ENCODE peak calls at places on chromosomes 12 and 14, in seven cellular contexts. H is lower lobe of right lung; D is stimulated activated CD8-positive, alpha-beta memory T cell treated with anti-CD3 and anti-CD28 coated beads, Interleukin-15, amount 100 ng/mL, for 1 hour; N is ureter; E is LHCN-M2; S is NCI-H2171 treated with DMSO at 0.1 percent for 48 hours; U is mesendoderm. K is an unnamed sample.
A peak's percentile ranks its signal among the peaks of the same experiment; 100 is the strongest.

GRCh38 chr14:102508774-102509743 is 517 bp downstream of the ANKRD9 start:
- DNase-seq in D (no peak), E (peak; percentile 28), H (peak; percentile 79), N (no peak), S (no peak), U (peak; percentile 33), K (peak; percentile 82)

GRCh38 chr12:31318870-31319269 is 7.1 kb downstream of the SINHCAF start:
- DNase-seq in D (no peak), N (no peak), S (no peak), U (no peak), E (no peak), H (no peak), K (no peak)

GRCh38 chr12:94148841-94149780 is 734 bp downstream of the PLXNC1 start:
- DNase-seq in U (peak; percentile 70), E (peak; percentile 8), D (no peak), H (peak; percentile 71), N (no peak), S (peak; percentile 42), K (no peak)

GRCh38 chr14:25049559-25050493 is at the start of gene STXBP6:
- DNase-seq in N (peak; percentile 69), U (peak; percentile 65), S (no peak), E (peak; percentile 71), H (peak; percentile 65), D (no peak), K (peak; percentile 76)

GRCh38 chr14:56989359-56989758 is 179.1 kb upstream of the OTX2 start:
- DNase-seq in E (no peak), U (no peak), H (no peak), N (no peak), D (no peak), S (no peak), K (no peak)

GRCh38 chr12:123907726-123908476 is 64.7 kb downstream of the CCDC92 start:
- DNase-seq in H (no peak), E (no peak), D (no peak), S (no peak), U (no peak), N (no peak), K (no peak)

GRCh38 chr14:58747181-58747580 is 109.4 kb downstream of the DACT1 start:
- DNase-seq in H (peak; percentile 77), U (no peak), D (no peak), E (peak; percentile 89), N (peak; percentile 58), S (no peak), K (peak; percentile 79)

GRCh38 chr14:97458302-97459137 is 661.3 kb downstream of the VRK1 start:
- DNase-seq in N (no peak), D (peak; percentile 59), U (peak; percentile 89), S (no peak), H (peak; percentile 56), E (no peak), K (no peak)

GRCh38 chr12:120121766-120122293 is 5.3 kb upstream of the RAB35 start:
- DNase-seq in E (peak; percentile 24), S (no peak), N (no peak), D (no peak), H (no peak), U (no peak), K (no peak)

GRCh38 chr12:30752255-30752654 is 2.5 kb downstream of the CAPRIN2 start:
- DNase-seq in D (no peak), S (no peak), N (no peak), U (no peak), H (no peak), E (no peak), K (no peak)

GRCh38 chr12:4201333-4202105 is 72.0 kb upstream of the CCND2 start:
- DNase-seq in H (no peak), D (no peak), U (peak; percentile 31), N (no peak), E (no peak), S (no peak), K (peak; percentile 44)

GRCh38 chr12:65450610-65451009 is 172.1 kb downstream of the MSRB3 start:
- DNase-seq in U (no peak), H (no peak), N (no peak), D (no peak), E (no peak), S (no peak), K (no peak)